ENCODE peak calls at places on chromosomes 6 and 20, in ten cellular contexts. Y, J, H, O, V, X, E, M, U and B are unnamed samples.
A peak's percentile ranks its signal among the peaks of the same experiment; 100 is the strongest.

GRCh38 chr6:121055572-121056163 is 278.6 kb downstream of the TBC1D32 start:
- DNase-seq in V (peak; percentile 65), M (peak; percentile 52), O (no peak), E (peak; percentile 70), U (peak; percentile 21), J (peak; percentile 71), X (no peak), Y (no peak), H (no peak), B (peak; percentile 23)

GRCh38 chr20:63495167-63495720 is 3.6 kb downstream of the EEF1A2 start:
- DNase-seq in U (no peak), V (no peak), M (no peak), Y (no peak), H (no peak), X (no peak), O (no peak), J (no peak), E (no peak), B (no peak)

GRCh38 chr6:157744202-157744601 is 78.8 kb upstream of the SNX9 start:
- DNase-seq in Y (no peak), E (no peak), J (no peak), O (no peak), M (no peak), X (no peak), V (no peak), U (no peak), H (no peak), B (no peak)

GRCh38 chr20:33753763-33754162 is 22.0 kb downstream of the ZNF341 start:
- DNase-seq in X (no peak), Y (no peak), M (peak; percentile 38), H (no peak), V (peak; percentile 22), U (no peak), J (no peak), O (no peak), E (peak; percentile 65), B (no peak)

GRCh38 chr6:21595265-21595950 is 1.9 kb downstream of the SOX4 start:
- DNase-seq in O (no peak), U (peak; percentile 39), E (peak; percentile 39), V (no peak), Y (peak; percentile 27), X (peak; percentile 69), H (peak; percentile 31), J (peak; percentile 44), M (no peak), B (peak; percentile 52)

GRCh38 chr20:46356195-46357029 is 48.1 kb upstream of the CDH22 start:
- DNase-seq in U (no peak), Y (no peak), J (no peak), X (no peak), H (no peak), M (no peak), E (no peak), O (no peak), V (no peak), B (no peak)

GRCh38 chr6:86856937-86857563 is 80.3 kb upstream of the HTR1E start:
- DNase-seq in H (no peak), U (peak; percentile 59), E (peak; percentile 67), J (peak; percentile 72), O (no peak), X (no peak), Y (no peak), V (peak; percentile 40), M (peak; percentile 28), B (peak; percentile 3)

GRCh38 chr6:21277601-21278043 is 315.9 kb upstream of the SOX4 start:
- DNase-seq in O (no peak), J (peak; percentile 56), Y (no peak), V (no peak), X (no peak), M (no peak), H (no peak), E (no peak), U (no peak), B (peak; percentile 17)

GRCh38 chr6:145814035-145814500 is 527 bp downstream of the FBXO30 start:
- DNase-seq in O (no peak), H (peak; percentile 48), V (no peak), Y (peak; percentile 38), E (peak; percentile 64), U (peak; percentile 16), J (peak; percentile 45), X (peak; percentile 69), M (no peak), B (no peak)

GRCh38 chr6:107629545-107630147 is 139.7 kb downstream of the SOBP start:
- DNase-seq in V (no peak), E (no peak), J (peak; percentile 26), U (no peak), O (no peak), Y (no peak), X (no peak), H (no peak), M (peak; percentile 35), B (no peak)

GRCh38 chr20:48626226-48626937 is 201.4 kb downstream of the PREX1 start:
- DNase-seq in J (no peak), E (peak; percentile 28), X (peak; percentile 77), O (no peak), Y (no peak), M (peak; percentile 44), V (peak; percentile 30), U (no peak), H (no peak), B (no peak)

GRCh38 chr20:50546729-50547314 is 36.6 kb downstream of the PTPN1 start:
- DNase-seq in M (no peak), Y (no peak), H (no peak), O (no peak), X (no peak), V (no peak), E (no peak), U (no peak), J (no peak), B (no peak)

GRCh38 chr6:43060034-43060754 is 763 bp downstream of the KLC4 start:
- DNase-seq in O (no peak), H (no peak), V (peak; percentile 3), U (no peak), J (peak; percentile 81), M (no peak), Y (no peak), E (no peak), X (peak; percentile 65), B (no peak)

GRCh38 chr6:57262491-57262890 is 40.4 kb upstream of the RAB23 start:
- DNase-seq in O (no peak), X (peak; percentile 88), V (peak; percentile 78), H (peak; percentile 51), M (no peak), E (peak; percentile 80), Y (peak; percentile 78), U (no peak), J (no peak), B (peak; percentile 55)

GRCh38 chr6:51214442-51214841 is 395.8 kb downstream of the TFAP2B start:
- DNase-seq in U (no peak), O (no peak), Y (no peak), M (no peak), E (no peak), V (no peak), X (no peak), H (no peak), J (no peak), B (no peak)

DNA sequence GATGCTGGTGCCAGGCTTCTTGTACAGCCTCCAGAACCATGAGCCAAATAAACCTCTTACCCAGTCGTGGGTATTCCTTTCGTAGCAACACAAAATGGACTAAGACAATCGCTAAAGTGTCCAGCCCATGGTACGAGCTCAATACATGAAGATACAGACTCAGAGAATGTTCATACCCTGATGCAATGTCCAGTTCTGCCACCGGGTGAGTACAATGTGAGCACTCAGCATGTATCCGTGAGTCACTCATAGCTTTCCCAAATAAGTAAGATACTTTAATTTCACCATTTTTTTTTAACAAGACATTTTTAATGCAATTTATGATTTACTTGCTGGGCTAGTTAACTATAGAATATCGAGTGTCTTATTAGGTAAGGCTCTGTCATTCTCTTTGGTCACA is 26.7 kb upstream of the PDE10A start:
- DNase-seq in Y (no peak), V (no peak), X (no peak), M (peak; percentile 66), J (no peak), H (no peak), U (no peak), O (no peak), E (peak; percentile 87), B (no peak)
- TF ChIP-seq CTCF in Y (no peak), V (no peak), X (no peak), M (peak; percentile 23), J (no peak), H (no peak), U (no peak), O (no peak), E (peak; percentile 44), B (no peak)

GRCh38 chr6:114344216-114344970 is 1.6 kb upstream of the HS3ST5 start:
- DNase-seq in V (no peak), Y (no peak), O (no peak), M (no peak), H (no peak), X (no peak), U (peak; percentile 74), E (no peak), J (no peak), B (no peak)
- H3K4me3 ChIP-seq in V (no peak overlapping the region), Y (no peak overlapping the region), O (no peak overlapping the region), M (no peak overlapping the region), H (no peak overlapping the region), X (no peak overlapping the region), U (peak overlapping the region; percentile 83), E (no peak overlapping the region), J (no peak overlapping the region), B (no peak overlapping the region)

DNA sequence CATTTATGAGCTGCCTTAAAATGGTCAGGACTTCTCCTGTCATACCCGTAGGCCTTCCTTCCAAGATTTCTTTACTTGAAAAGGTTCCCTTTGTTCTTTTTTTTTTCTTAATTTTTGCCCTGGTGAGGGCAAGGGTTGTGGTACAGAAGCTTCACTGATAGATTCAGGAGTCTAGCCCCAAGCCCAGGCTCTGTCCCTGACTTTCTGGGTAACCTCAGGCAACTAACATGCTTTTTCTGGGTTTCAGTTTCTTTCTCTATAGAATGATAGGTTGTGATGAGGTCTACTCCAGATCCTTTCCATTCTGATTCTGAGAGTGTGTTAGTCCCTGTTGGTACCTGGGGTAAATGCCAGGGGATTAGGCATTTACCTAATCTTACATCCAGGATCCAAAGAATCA is 21.2 kb downstream of the SNPH start:
- DNase-seq in J (no peak), V (no peak), E (no peak), X (no peak), O (no peak), M (no peak), U (peak; percentile 79), Y (no peak), H (no peak), B (no peak)
- TF ChIP-seq CTCF in J (no peak), V (no peak), E (no peak), X (no peak), O (no peak), M (no peak), U (no peak), Y (no peak), H (no peak), B (no peak)

DNA sequence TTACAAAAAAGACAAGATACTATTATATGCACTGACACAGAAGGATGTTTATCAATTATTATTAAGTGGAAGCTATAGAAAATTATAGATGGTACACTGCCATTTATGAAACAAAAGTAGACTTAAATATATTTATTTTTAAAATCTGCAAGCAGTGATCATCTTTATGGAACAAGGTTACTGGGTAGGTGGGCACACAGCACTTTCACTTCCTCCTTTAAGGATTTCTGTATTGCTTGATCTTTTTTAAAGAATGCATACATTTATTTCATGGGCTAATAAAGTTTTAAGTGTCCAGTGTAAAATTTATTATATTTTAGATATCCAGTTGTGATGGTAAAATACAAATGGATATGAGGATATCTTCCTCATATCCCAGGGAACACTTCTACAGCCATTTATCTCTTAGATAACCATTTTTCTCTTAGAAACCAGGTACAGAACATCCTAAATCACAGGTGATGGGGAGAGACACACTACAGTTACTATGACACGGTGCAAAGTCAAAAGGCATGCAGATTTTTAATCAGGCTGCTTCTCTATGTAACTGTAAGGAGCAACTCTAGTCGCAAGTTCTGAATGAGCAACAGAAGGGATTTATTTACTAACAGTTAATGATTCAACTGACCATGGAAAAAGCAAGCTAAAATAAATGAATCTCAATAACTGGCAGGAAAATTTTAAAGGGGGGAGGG is 2.3 kb downstream of the FBXL4 start:
- DNase-seq in O (no peak), Y (no peak), M (no peak), U (no peak), J (no peak), V (no peak), E (no peak), H (no peak), X (no peak), B (peak; percentile 4)
- H3K4me3 ChIP-seq in O (no peak overlapping the region), Y (no peak overlapping the region), M (no peak overlapping the region), U (no peak overlapping the region), J (no peak overlapping the region), V (no peak overlapping the region), E (no peak overlapping the region), H (no peak overlapping the region), X (no peak overlapping the region), B (peak overlapping the region; percentile 3)